ENCODE peak calls at places on chromosomes 2 and 18, in five cellular contexts. N, G, O, W and V are unnamed samples.

GRCh38 chr2:60936757-60937156 is 55.4 kb downstream of the REL start:
- DNase-seq in W (no peak), N (no peak), O (no peak), G (no peak), V (no peak)

GRCh38 chr2:144449028-144449406 is 70.9 kb downstream of the ZEB2 start:
- DNase-seq in G (no peak), W (no peak), N (no peak), O (peak), V (no peak)

GRCh38 chr18:32730068-32730467 is 42.8 kb downstream of the KLHL14 start:
- DNase-seq in N (no peak), W (no peak), O (no peak), G (no peak), V (no peak)

GRCh38 chr2:118989481-118989880 is 47.5 kb downstream of the MARCO start:
- DNase-seq in W (no peak), N (no peak), O (no peak), G (no peak), V (peak)

GRCh38 chr2:230843130-230843529 is 21.6 kb upstream of the ITM2C start:
- DNase-seq in O (no peak), N (no peak), G (no peak), W (no peak), V (no peak)

GRCh38 chr2:163264376-163264775 is 425.8 kb upstream of the KCNH7 start:
- DNase-seq in O (no peak), G (no peak), N (no peak), W (no peak), V (no peak)

GRCh38 chr18:45291616-45292612 is 323.4 kb upstream of the SLC14A2 start:
- DNase-seq in N (no peak), O (no peak), W (no peak), G (no peak), V (no peak)

GRCh38 chr18:7870855-7871254 is 303.7 kb downstream of the PTPRM start:
- DNase-seq in O (peak), G (no peak), N (no peak), W (no peak), V (no peak)

GRCh38 chr2:85794038-85794441 is 40.2 kb downstream of the ATOH8 start:
- DNase-seq in O (no peak), N (no peak), W (no peak), G (no peak), V (no peak)

GRCh38 chr2:98085649-98086048 is 1.3 kb upstream of the VWA3B start:
- DNase-seq in O (no peak), W (no peak), N (no peak), G (no peak), V (no peak)

GRCh38 chr2:25269234-25269633 is 72.5 kb downstream of the DNMT3A start:
- DNase-seq in G (no peak), N (no peak), W (peak), O (no peak), V (no peak)

GRCh38 chr2:188576657-188577056 is 285.0 kb downstream of the GULP1 start:
- DNase-seq in N (no peak), G (no peak), W (peak), O (no peak), V (no peak)